ENCODE peak calls at places on chromosomes 6 and 20, in nine cellular contexts. T is ovary, W is H1, C is HepG2, G is tibial nerve, V is GM12878, A is stomach, Z is A549, S is transverse colon. O is an unnamed sample.

GRCh38 chr6:3456395-3456767 is 469 bp downstream of the SLC22A23 start:
- DNase-seq in T (no peak), W (no peak), C (no peak), G (no peak), V (no peak), A (no peak), Z (no peak), S (no peak), O (no peak)

GRCh38 chr6:135426833-135427232 is 70.7 kb downstream of the AHI1 start:
- DNase-seq in T (no peak), W (no peak), C (peak), G (no peak), V (no peak), A (no peak), Z (no peak), S (no peak), O (no peak)

GRCh38 chr6:141677598-141678211 is 455.0 kb upstream of the GJE1 start:
- DNase-seq in T (no peak), W (no peak), C (peak), G (no peak), V (no peak), A (no peak), Z (no peak), S (no peak), O (no peak)

GRCh38 chr6:154792761-154793160 is 59.5 kb downstream of the SCAF8 start:
- DNase-seq in T (no peak), W (no peak), C (no peak), G (no peak), V (no peak), A (no peak), Z (no peak), S (no peak), O (no peak)

GRCh38 chr6:122886475-122886874 is 97.4 kb downstream of the SMPDL3A start:
- DNase-seq in T (no peak), W (no peak), C (no peak), G (no peak), V (no peak), A (no peak), Z (no peak), S (no peak), O (no peak)

GRCh38 chr6:32332433-32332832 is 39.3 kb downstream of the TSBP1 start:
- DNase-seq in T (no peak), W (no peak), C (no peak), G (no peak), V (no peak), A (no peak), Z (no peak), S (no peak), O (no peak)

GRCh38 chr6:148523051-148523450 is 180.4 kb downstream of the SASH1 start:
- DNase-seq in T (no peak), W (no peak), C (no peak), G (no peak), V (no peak), A (no peak), Z (no peak), S (no peak), O (no peak)

GRCh38 chr20:37755665-37756064 is 61.8 kb downstream of the CTNNBL1 start:
- DNase-seq in T (no peak), W (no peak), C (no peak), G (no peak), V (no peak), A (no peak), Z (no peak), S (no peak), O (no peak)

GRCh38 chr20:44057698-44058675 is 129.0 kb downstream of the JPH2 start:
- DNase-seq in T (no peak), W (peak), C (no peak), G (no peak), V (no peak), A (no peak), Z (no peak), S (no peak), O (no peak)

GRCh38 chr6:90294989-90295853 is 1.4 kb downstream of the BACH2 start:
- DNase-seq in T (peak), W (no peak), C (no peak), G (no peak), V (no peak), A (peak), Z (no peak), S (peak), O (no peak)

GRCh38 chr6:90296346-90297123 is at the start of gene BACH2:
- DNase-seq in T (peak), W (peak), C (peak), G (peak), V (no peak), A (peak), Z (peak), S (peak), O (peak)

GRCh38 chr6:90297124-90297865 is 652 bp upstream of the BACH2 start:
- DNase-seq in T (no peak), W (no peak), C (no peak), G (no peak), V (no peak), A (no peak), Z (no peak), S (no peak), O (no peak)

GRCh38 chr6:90294614-90294988 is 2.0 kb downstream of the BACH2 start:
- DNase-seq in T (no peak), W (no peak), C (no peak), G (no peak), V (no peak), A (no peak), Z (no peak), S (no peak), O (no peak)

DNA sequence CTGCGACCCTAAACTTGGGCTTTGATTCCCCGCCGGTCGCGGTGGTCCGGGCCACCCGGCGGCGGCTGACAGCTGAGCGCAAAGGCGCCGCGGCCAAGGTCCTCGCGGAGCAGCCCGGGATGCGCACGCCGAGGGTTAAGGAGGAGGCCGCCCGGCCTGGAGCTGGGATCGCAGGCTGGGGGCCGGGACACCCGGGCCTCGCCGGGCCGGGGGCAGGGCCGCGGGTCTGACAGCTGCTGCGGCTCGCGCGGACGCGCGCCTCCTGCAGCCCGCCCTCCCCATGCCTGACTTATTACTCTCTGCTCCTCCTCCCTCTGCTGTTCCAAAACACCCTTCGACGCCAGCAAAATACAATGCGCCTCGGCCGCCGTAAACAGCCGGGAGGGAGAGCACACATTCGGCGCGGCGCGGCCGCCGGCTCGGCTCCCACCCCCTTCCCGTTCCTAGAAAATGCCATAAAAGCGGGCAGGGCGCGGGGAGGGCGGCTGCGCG is 743 bp downstream of the BACH2 start:
- DNase-seq in T (peak), W (peak), C (no peak), G (peak), V (no peak), A (peak), Z (peak), S (peak), O (peak)
- TF ChIP-seq POLR2A in T (peak), W (no peak), C (no peak), G (peak), V (no peak), A (no peak), Z (no peak), S (peak), O (no peak)

GRCh38 chr6:133623065-133623464 is 265.8 kb upstream of the TCF21 start:
- DNase-seq in T (peak), W (no peak), C (no peak), G (no peak), V (no peak), A (no peak), Z (no peak), S (no peak), O (no peak)
- H3K4me3 ChIP-seq in T (no peak), W (no peak), C (no peak), G (no peak), V (no peak), A (no peak), Z (no peak), S (no peak), O (no peak)

DNA sequence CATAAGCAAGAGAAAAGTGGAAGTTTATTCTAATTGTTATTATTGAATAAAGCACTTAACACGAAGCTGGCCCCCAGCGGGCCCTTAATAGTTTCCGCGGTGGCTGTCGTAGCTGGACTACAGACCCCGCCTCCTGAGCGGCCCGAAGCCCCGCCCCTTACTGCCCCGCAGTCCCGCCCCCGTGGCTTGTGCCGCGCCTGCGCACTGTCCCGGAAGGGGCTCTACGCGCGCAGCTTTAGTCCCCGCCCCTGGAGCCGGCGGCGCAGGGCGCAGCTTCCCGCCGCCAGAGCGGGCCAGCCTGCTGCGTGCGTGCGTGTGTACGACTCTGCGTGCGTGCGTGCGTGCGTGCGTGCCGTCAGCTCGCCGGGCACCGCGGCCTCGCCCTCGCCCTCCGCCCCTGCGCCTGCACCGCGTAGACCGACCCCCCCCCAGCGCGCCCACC is at the start of gene VAPB:
- DNase-seq in T (peak), W (peak), C (peak), G (peak), V (peak), A (peak), Z (peak), S (peak), O (peak)
- TF ChIP-seq EP300 in T (no peak), W (no peak), C (no peak), G (peak), V (no peak), A (no peak), Z (no peak), S (no peak), O (no peak)

DNA sequence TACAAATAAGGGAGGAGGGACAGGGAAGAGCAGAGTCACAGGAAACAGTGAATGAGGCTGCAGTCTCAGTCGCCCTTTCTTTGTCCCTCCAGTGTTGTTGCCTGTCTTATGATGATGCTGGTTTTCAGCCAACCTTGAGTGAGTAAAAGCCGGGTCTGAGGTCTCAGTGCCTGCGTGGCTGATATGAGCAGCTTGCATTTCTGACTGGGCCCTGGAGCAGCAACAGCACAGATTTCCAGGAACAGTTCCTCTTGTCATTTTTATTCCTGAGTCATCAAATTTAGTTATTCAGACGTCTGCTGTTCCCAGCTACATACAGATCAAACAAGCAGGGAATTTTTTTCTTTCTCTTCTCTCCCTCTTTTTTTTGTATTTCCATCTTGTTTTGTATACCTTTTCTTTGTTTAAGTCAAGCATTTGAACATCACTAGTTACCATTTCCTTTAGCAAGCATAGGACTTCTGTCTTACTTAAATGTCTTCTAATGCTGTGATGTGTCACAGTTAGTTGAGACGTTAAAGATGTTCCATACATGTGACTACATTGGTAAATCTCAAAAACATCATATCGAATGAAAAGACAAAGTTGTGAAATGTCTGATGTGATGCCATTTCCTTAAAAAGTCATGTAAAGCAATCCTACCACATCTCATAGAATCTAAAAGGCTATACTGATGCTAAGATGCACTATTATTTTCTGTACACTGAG is 26.6 kb downstream of the SLC16A10 start:
- DNase-seq in T (peak), W (no peak), C (no peak), G (no peak), V (no peak), A (peak), Z (no peak), S (no peak), O (no peak)
- TF ChIP-seq POLR2A in T (no peak), W (no peak), C (no peak), G (peak), V (no peak), A (no peak), Z (no peak), S (no peak), O (no peak)

DNA sequence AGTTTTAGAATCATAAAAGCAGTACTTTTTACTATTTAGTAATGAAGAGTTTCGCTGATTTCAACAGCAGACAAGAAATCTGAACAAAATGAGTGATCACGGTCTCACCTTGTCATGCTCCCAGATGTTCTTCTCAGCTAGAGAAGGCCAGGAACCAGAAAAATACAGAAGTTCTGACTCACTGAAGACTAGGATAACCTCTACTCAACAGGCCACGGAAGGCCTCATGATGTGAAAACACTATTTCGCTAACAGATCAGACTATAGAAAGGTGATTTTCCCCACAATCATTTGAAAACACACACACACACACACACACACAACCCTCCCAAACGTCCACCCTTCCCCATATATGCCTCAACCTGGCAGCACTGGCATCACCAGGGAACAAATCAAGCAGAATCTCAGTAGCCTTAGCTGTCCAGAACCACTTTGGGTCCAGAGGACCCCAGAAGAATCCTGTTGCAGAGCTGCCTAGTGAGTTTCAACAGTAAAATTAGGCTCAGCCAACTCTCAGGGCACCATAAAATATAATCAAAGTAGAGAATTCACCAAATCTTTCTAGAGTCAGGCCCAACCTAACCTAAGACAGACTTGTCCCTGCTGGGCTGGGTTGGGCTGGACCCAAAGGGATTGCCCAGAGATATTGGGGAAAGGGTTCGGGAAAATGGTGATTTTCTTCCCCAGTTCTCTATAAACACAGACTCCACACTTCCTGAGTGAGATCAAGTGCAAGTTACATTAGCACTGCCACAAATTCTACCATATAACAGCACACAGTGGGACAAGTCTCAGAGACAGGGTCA is 7.9 kb downstream of the EXOC2 start:
- DNase-seq in T (no peak), W (peak), C (no peak), G (no peak), V (peak), A (no peak), Z (no peak), S (no peak), O (no peak)
- H3K4me3 ChIP-seq in T (no peak), W (no peak), C (no peak), G (no peak), V (peak), A (no peak), Z (no peak), S (no peak), O (no peak)

GRCh38 chr6:159726918-159727716 is at the start of gene WTAP:
- DNase-seq in T (peak), W (peak), C (peak), G (peak), V (peak), A (peak), Z (peak), S (peak), O (peak)

GRCh38 chr6:159726196-159726917 is 949 bp upstream of the WTAP start:
- DNase-seq in T (no peak), W (no peak), C (no peak), G (no peak), V (no peak), A (no peak), Z (no peak), S (no peak), O (no peak)

GRCh38 chr6:159728552-159728951 is 1.2 kb downstream of the WTAP start:
- DNase-seq in T (no peak), W (no peak), C (no peak), G (no peak), V (no peak), A (no peak), Z (no peak), S (no peak), O (no peak)

GRCh38 chr6:159729598-159729997 is 2.3 kb downstream of the WTAP start:
- DNase-seq in T (no peak), W (no peak), C (no peak), G (no peak), V (peak), A (no peak), Z (no peak), S (no peak), O (no peak)

DNA sequence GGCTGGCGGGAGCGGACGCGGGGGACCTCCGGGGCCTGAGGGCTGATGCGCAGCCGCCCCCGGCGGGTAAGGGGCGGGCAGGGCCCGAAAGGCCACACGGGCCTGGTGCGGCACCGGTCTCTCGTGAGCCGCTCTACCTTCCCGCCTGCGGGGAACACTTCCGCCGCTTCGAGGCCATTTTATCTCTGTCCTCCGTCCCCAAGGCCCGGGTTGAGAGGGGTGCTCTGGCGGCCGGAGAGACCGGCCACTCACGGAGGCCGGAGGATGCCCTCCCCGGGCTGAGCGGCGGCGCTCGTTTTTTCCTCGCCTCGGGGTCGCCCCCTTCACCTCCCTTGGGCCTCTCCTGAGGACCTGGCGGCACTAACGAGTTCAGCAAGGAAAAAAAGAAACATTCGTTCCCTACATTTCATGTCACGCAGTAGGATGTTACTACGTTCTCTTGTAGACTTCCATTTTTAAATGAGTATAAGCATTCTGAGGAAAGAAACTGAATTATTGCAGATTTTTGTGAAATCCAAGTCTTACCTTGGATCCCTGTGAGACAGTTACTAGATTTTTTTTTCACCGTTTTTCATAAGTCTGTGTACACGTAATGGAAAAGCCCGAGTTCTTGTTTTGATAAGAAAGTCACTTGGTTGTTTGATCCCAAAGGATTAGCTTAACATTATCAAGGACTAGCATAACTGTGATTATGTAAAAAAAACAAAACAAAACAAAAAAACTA is 573 bp downstream of the WTAP start:
- DNase-seq in T (no peak), W (no peak), C (peak), G (no peak), V (no peak), A (no peak), Z (peak), S (no peak), O (peak)
- TF ChIP-seq EP300 in T (no peak), W (no peak), C (no peak), G (no peak), V (no peak), A (no peak), Z (no peak), S (no peak), O (no peak)

DNA sequence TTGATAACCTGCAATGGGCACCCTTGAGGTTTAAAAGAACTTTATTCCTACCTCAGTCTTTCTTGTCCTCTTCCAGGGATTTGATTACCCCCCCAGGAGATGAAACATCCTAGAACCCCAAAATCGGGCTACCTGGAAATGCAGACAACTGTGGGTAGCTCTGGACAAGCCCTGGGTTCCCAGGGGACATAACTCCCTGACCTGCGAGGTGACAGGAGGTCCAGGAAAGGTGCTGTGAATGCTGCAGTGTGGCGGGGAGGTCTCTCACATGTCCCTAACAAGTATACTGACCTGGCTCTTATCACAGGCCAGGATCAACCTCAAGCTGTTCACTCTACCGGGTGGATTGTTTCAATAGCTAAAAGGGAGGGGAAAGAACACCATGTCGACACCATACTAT is 11.6 kb downstream of the JAG1 start:
- DNase-seq in T (no peak), W (no peak), C (no peak), G (no peak), V (no peak), A (no peak), Z (no peak), S (no peak), O (peak)
- TF ChIP-seq POLR2A in T (no peak), W (no peak), C (no peak), G (no peak), V (no peak), A (no peak), Z (no peak), S (no peak), O (no peak)

DNA sequence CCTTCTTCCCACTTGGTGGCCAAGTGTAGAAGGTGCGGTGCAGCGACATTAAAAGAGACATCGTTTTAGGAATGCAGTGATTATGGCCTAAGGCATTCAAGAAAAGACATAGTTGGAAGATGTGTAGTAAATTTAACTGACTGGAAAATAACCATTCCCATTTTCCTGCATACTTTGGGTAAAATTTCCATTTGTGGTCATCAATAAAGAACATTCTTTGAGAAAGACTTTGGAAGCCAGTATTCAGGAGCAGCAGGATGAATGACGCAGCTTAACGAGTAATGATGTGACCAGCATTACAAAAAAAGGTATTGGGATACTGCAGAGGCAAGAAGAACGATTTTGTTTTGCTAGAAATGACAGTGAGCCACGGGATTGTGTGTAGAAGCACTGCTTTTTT is 7.0 kb upstream of the RWDD1 start:
- DNase-seq in T (no peak), W (no peak), C (no peak), G (no peak), V (no peak), A (no peak), Z (no peak), S (no peak), O (no peak)
- H3K4me3 ChIP-seq in T (no peak), W (no peak), C (no peak), G (no peak), V (no peak), A (no peak), Z (no peak), S (no peak), O (no peak)

DNA sequence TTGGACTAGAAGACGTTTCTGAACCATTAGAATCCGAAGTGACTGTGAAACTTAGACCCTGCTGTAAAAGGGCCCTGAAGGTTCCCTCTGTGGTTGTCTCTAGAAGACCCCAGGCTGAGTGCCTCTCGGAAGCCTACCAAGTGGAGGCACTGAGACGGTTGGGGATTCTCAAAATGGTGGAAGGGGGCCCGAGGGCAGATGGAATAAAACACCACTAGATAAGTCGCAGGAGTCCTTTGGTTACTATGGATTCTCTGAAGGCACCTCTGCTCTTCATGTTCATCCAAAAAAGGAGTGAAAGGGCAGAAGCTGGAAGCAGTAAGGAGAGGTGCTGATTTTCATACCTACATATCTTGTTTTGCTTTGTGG is 4.0 kb upstream of the TFAP2D start:
- DNase-seq in T (no peak), W (no peak), C (no peak), G (no peak), V (no peak), A (no peak), Z (no peak), S (no peak), O (no peak)
- TF ChIP-seq EP300 in T (no peak), W (no peak), C (no peak), G (no peak), V (no peak), A (no peak), Z (no peak), S (no peak), O (no peak)